ENCODE peak calls at places on chromosomes 6 and 20, in six cellular contexts. One of them, this sample, is unnamed. For H3K36me3 and H3K4me1, the result is how much of the 10 kb centered on the place peaks cover.

GRCh38 chr6:12134581-12134980 is 122.5 kb downstream of the HIVEP1 start:
- DNase-seq in left ventricle myocardium inferior: no peak
- DNase-seq in neural progenitor cell: no peak
- DNase-seq in fibroblast of lung: no peak
- DNase-seq in esophagus squamous epithelium: no peak
- DNase-seq in upper lobe of right lung: no peak
- DNase-seq in this sample: no peak

GRCh38 chr6:155628315-155628714 is 172.7 kb upstream of the NOX3 start:
- DNase-seq in left ventricle myocardium inferior: no peak
- DNase-seq in neural progenitor cell: no peak
- DNase-seq in fibroblast of lung: no peak
- DNase-seq in esophagus squamous epithelium: no peak
- DNase-seq in upper lobe of right lung: no peak
- DNase-seq in this sample: no peak

GRCh38 chr6:21171801-21172200 is 421.8 kb upstream of the SOX4 start:
- DNase-seq in left ventricle myocardium inferior: no peak
- DNase-seq in neural progenitor cell: no peak
- DNase-seq in fibroblast of lung: peak
- DNase-seq in esophagus squamous epithelium: no peak
- DNase-seq in upper lobe of right lung: no peak
- DNase-seq in this sample: no peak

GRCh38 chr20:56826971-56827645 is 198.0 kb downstream of the TFAP2C start:
- DNase-seq in left ventricle myocardium inferior: no peak
- DNase-seq in neural progenitor cell: no peak
- DNase-seq in fibroblast of lung: no peak
- DNase-seq in esophagus squamous epithelium: no peak
- DNase-seq in upper lobe of right lung: no peak
- DNase-seq in this sample: no peak

GRCh38 chr20:50191065-50191565 is 485 bp downstream of the CEBPB start:
- DNase-seq in left ventricle myocardium inferior: peak
- DNase-seq in neural progenitor cell: no peak
- DNase-seq in fibroblast of lung: no peak
- DNase-seq in esophagus squamous epithelium: no peak
- DNase-seq in upper lobe of right lung: peak
- DNase-seq in this sample: peak

GRCh38 chr6:111852704-111853103 is 20.5 kb downstream of the FYN start:
- DNase-seq in left ventricle myocardium inferior: no peak
- DNase-seq in neural progenitor cell: no peak
- DNase-seq in fibroblast of lung: peak
- DNase-seq in esophagus squamous epithelium: no peak
- DNase-seq in upper lobe of right lung: no peak
- DNase-seq in this sample: no peak

GRCh38 chr20:2652724-2653510 is 485 bp downstream of the NOP56 start:
- DNase-seq in left ventricle myocardium inferior: peak
- DNase-seq in neural progenitor cell: peak
- DNase-seq in fibroblast of lung: no peak
- DNase-seq in esophagus squamous epithelium: no peak
- DNase-seq in upper lobe of right lung: no peak
- DNase-seq in this sample: no peak

GRCh38 chr20:25544316-25544715 is 41.0 kb downstream of the NINL start:
- DNase-seq in left ventricle myocardium inferior: no peak
- DNase-seq in neural progenitor cell: no peak
- DNase-seq in fibroblast of lung: peak
- DNase-seq in esophagus squamous epithelium: no peak
- DNase-seq in upper lobe of right lung: no peak
- DNase-seq in this sample: no peak

GRCh38 chr6:3849681-3850450 is 693 bp downstream of the FAM50B start:
- DNase-seq in left ventricle myocardium inferior: peak
- DNase-seq in neural progenitor cell: no peak
- DNase-seq in fibroblast of lung: peak
- DNase-seq in esophagus squamous epithelium: no peak
- DNase-seq in upper lobe of right lung: peak
- DNase-seq in this sample: peak

GRCh38 chr6:139860193-139860592 is 485.7 kb upstream of the CITED2 start:
- DNase-seq in left ventricle myocardium inferior: no peak
- DNase-seq in neural progenitor cell: no peak
- DNase-seq in fibroblast of lung: no peak
- DNase-seq in esophagus squamous epithelium: no peak
- DNase-seq in upper lobe of right lung: no peak
- DNase-seq in this sample: no peak

GRCh38 chr6:624979-625378 is 31.9 kb downstream of the HUS1B start:
- DNase-seq in left ventricle myocardium inferior: no peak
- DNase-seq in neural progenitor cell: peak
- DNase-seq in fibroblast of lung: peak
- DNase-seq in esophagus squamous epithelium: no peak
- DNase-seq in upper lobe of right lung: no peak
- DNase-seq in this sample: no peak

GRCh38 chr6:6872924-6873344 is 234.8 kb upstream of the RREB1 start:
- DNase-seq in left ventricle myocardium inferior: no peak
- DNase-seq in neural progenitor cell: no peak
- DNase-seq in fibroblast of lung: no peak
- DNase-seq in esophagus squamous epithelium: no peak
- DNase-seq in upper lobe of right lung: no peak
- DNase-seq in this sample: no peak

GRCh38 chr6:158963020-158963808 is 36.8 kb downstream of the RSPH3 start:
- DNase-seq in left ventricle myocardium inferior: no peak
- DNase-seq in neural progenitor cell: no peak
- DNase-seq in fibroblast of lung: no peak
- DNase-seq in esophagus squamous epithelium: no peak
- DNase-seq in upper lobe of right lung: no peak
- DNase-seq in this sample: no peak

GRCh38 chr6:12969933-12970332 is 253.4 kb downstream of the PHACTR1 start:
- DNase-seq in left ventricle myocardium inferior: no peak
- DNase-seq in neural progenitor cell: no peak
- DNase-seq in fibroblast of lung: peak
- DNase-seq in esophagus squamous epithelium: no peak
- DNase-seq in upper lobe of right lung: no peak
- DNase-seq in this sample: no peak

GRCh38 chr6:118296129-118296852 is 251.8 kb upstream of the PLN start:
- DNase-seq in left ventricle myocardium inferior: no peak
- DNase-seq in neural progenitor cell: no peak
- DNase-seq in fibroblast of lung: peak
- DNase-seq in esophagus squamous epithelium: no peak
- DNase-seq in upper lobe of right lung: no peak
- DNase-seq in this sample: peak

GRCh38 chr6:118297821-118298220 is 250.3 kb upstream of the PLN start:
- DNase-seq in left ventricle myocardium inferior: no peak
- DNase-seq in neural progenitor cell: no peak
- DNase-seq in fibroblast of lung: no peak
- DNase-seq in esophagus squamous epithelium: no peak
- DNase-seq in upper lobe of right lung: no peak
- DNase-seq in this sample: no peak

GRCh38 chr6:118298476-118298875 is 249.6 kb upstream of the PLN start:
- DNase-seq in left ventricle myocardium inferior: no peak
- DNase-seq in neural progenitor cell: no peak
- DNase-seq in fibroblast of lung: peak
- DNase-seq in esophagus squamous epithelium: no peak
- DNase-seq in upper lobe of right lung: no peak
- DNase-seq in this sample: no peak

GRCh38 chr6:118295336-118295735 is 252.8 kb upstream of the PLN start:
- DNase-seq in left ventricle myocardium inferior: no peak
- DNase-seq in neural progenitor cell: no peak
- DNase-seq in fibroblast of lung: no peak
- DNase-seq in esophagus squamous epithelium: no peak
- DNase-seq in upper lobe of right lung: no peak
- DNase-seq in this sample: no peak

GRCh38 chr6:118299023-118299422 is 249.1 kb upstream of the PLN start:
- DNase-seq in left ventricle myocardium inferior: no peak
- DNase-seq in neural progenitor cell: no peak
- DNase-seq in fibroblast of lung: no peak
- DNase-seq in esophagus squamous epithelium: no peak
- DNase-seq in upper lobe of right lung: no peak
- DNase-seq in this sample: no peak
- H3K27ac ChIP-seq in left ventricle myocardium inferior: no peak
- H3K27ac ChIP-seq in neural progenitor cell: no peak
- H3K27ac ChIP-seq in fibroblast of lung: peak
- H3K27ac ChIP-seq in esophagus squamous epithelium: no peak
- H3K27ac ChIP-seq in upper lobe of right lung: no peak
- H3K27ac ChIP-seq in this sample: no peak

GRCh38 chr20:62908971-62909791 is 17.1 kb downstream of the DIDO1 start:
- DNase-seq in left ventricle myocardium inferior: no peak
- DNase-seq in neural progenitor cell: no peak
- DNase-seq in fibroblast of lung: no peak
- DNase-seq in esophagus squamous epithelium: no peak
- DNase-seq in upper lobe of right lung: no peak
- DNase-seq in this sample: no peak
- H3K36me3 ChIP-seq in left ventricle myocardium inferior: half or more
- H3K36me3 ChIP-seq in neural progenitor cell: under half
- H3K36me3 ChIP-seq in fibroblast of lung: under half
- H3K36me3 ChIP-seq in esophagus squamous epithelium: half or more
- H3K36me3 ChIP-seq in upper lobe of right lung: half or more
- H3K36me3 ChIP-seq in this sample: half or more

GRCh38 chr6:68710916-68711315 is 75.8 kb downstream of the ADGRB3 start:
- DNase-seq in left ventricle myocardium inferior: no peak
- DNase-seq in neural progenitor cell: no peak
- DNase-seq in fibroblast of lung: no peak
- DNase-seq in esophagus squamous epithelium: no peak
- DNase-seq in upper lobe of right lung: no peak
- DNase-seq in this sample: no peak
- H3K4me1 ChIP-seq in left ventricle myocardium inferior: under half
- H3K4me1 ChIP-seq in neural progenitor cell: under half
- H3K4me1 ChIP-seq in fibroblast of lung: under half
- H3K4me1 ChIP-seq in esophagus squamous epithelium: under half
- H3K4me1 ChIP-seq in upper lobe of right lung: under half
- H3K4me1 ChIP-seq in this sample: under half

GRCh38 chr20:40511478-40511877 is 177.6 kb downstream of the MAFB start:
- DNase-seq in left ventricle myocardium inferior: peak
- DNase-seq in neural progenitor cell: no peak
- DNase-seq in fibroblast of lung: peak
- DNase-seq in esophagus squamous epithelium: no peak
- DNase-seq in upper lobe of right lung: no peak
- DNase-seq in this sample: peak

GRCh38 chr20:40508821-40509220 is 180.2 kb downstream of the MAFB start:
- DNase-seq in left ventricle myocardium inferior: no peak
- DNase-seq in neural progenitor cell: no peak
- DNase-seq in fibroblast of lung: peak
- DNase-seq in esophagus squamous epithelium: no peak
- DNase-seq in upper lobe of right lung: no peak
- DNase-seq in this sample: no peak

GRCh38 chr20:40510622-40511021 is 178.4 kb downstream of the MAFB start:
- DNase-seq in left ventricle myocardium inferior: no peak
- DNase-seq in neural progenitor cell: no peak
- DNase-seq in fibroblast of lung: no peak
- DNase-seq in esophagus squamous epithelium: no peak
- DNase-seq in upper lobe of right lung: no peak
- DNase-seq in this sample: no peak

GRCh38 chr20:40502431-40502992 is 186.5 kb downstream of the MAFB start:
- DNase-seq in left ventricle myocardium inferior: no peak
- DNase-seq in neural progenitor cell: peak
- DNase-seq in fibroblast of lung: no peak
- DNase-seq in esophagus squamous epithelium: no peak
- DNase-seq in upper lobe of right lung: no peak
- DNase-seq in this sample: no peak

DNA sequence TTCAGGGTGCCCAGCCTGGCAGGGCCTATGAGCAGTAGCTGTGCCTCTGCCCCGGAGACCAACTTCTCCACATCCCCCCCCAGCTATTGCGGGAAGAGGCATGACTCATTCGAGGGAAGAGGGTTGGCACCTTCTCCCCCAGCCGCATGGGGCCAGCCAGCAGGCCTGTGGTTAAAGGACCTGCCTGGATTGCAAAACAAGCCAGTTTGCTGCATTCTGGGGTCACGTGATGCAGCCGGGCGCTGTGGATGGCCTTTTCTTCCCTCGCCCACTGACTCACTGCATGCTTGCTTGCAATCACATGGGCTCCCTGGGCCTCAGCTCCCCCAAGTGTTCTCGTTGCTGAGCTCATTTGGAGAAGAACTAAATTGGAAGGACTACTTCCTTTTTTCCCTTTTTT is 182.5 kb downstream of the MAFB start:
- DNase-seq in left ventricle myocardium inferior: peak
- DNase-seq in neural progenitor cell: no peak
- DNase-seq in fibroblast of lung: peak
- DNase-seq in esophagus squamous epithelium: peak
- DNase-seq in upper lobe of right lung: peak
- DNase-seq in this sample: peak
- H3K27ac ChIP-seq in left ventricle myocardium inferior: no peak
- H3K27ac ChIP-seq in neural progenitor cell: no peak
- H3K27ac ChIP-seq in fibroblast of lung: peak
- H3K27ac ChIP-seq in esophagus squamous epithelium: no peak
- H3K27ac ChIP-seq in upper lobe of right lung: no peak
- H3K27ac ChIP-seq in this sample: no peak